ENCODE peak calls at places on chromosome 9, in eight cellular contexts. H is K562, P is HCT116, U is Panc1, I is HepG2, G is upper lobe of left lung, Z is GM12878, Q is GM23338. C is an unnamed sample.

GRCh38 chr9:73023025-73023541 is 70.2 kb upstream of the ALDH1A1 start:
- ATAC-seq in H (no peak), P (peak; percentile 76), U (no peak), I (peak; percentile 69), G (peak; percentile 75), Z (peak; percentile 64), Q (peak; percentile 40), C (peak; percentile 70)

GRCh38 chr9:136825295-136826187 is 16.7 kb upstream of the AJM1 start:
- ATAC-seq in H (no peak), P (peak; percentile 30), U (no peak), I (no peak), G (no peak), Z (no peak), Q (no peak), C (no peak)

GRCh38 chr9:126559296-126559695 is 54.4 kb upstream of the LMX1B start:
- ATAC-seq in H (no peak), P (no peak), U (no peak), I (no peak), G (no peak), Z (no peak), Q (no peak), C (no peak)

GRCh38 chr9:128634651-128635262 is 21.9 kb downstream of the DYNC2I2 start:
- ATAC-seq in H (no peak), P (no peak), U (peak; percentile 4), I (no peak), G (no peak), Z (no peak), Q (no peak), C (no peak)

GRCh38 chr9:81597749-81598497 is 91.4 kb downstream of the TLE1 start:
- ATAC-seq in H (no peak), P (no peak), U (no peak), I (no peak), G (no peak), Z (no peak), Q (no peak), C (no peak)

GRCh38 chr9:70392189-70392588 is 22.3 kb downstream of the KLF9 start:
- ATAC-seq in H (peak; percentile 69), P (peak; percentile 94), U (peak; percentile 69), I (peak; percentile 62), G (peak; percentile 40), Z (peak; percentile 74), Q (no peak), C (no peak)

GRCh38 chr9:38180631-38181030 is 111.6 kb upstream of the SHB start:
- ATAC-seq in H (no peak), P (no peak), U (no peak), I (no peak), G (no peak), Z (no peak), Q (no peak), C (no peak)

GRCh38 chr9:69036319-69036718 is 767 bp downstream of the FXN start:
- ATAC-seq in H (peak; percentile 50), P (peak; percentile 20), U (peak; percentile 31), I (peak; percentile 40), G (peak; percentile 28), Z (peak; percentile 55), Q (peak; percentile 21), C (peak; percentile 4)

GRCh38 chr9:109181284-109181683 is 14.2 kb upstream of the FRRS1L start:
- ATAC-seq in H (no peak), P (no peak), U (no peak), I (no peak), G (no peak), Z (peak; percentile 90), Q (no peak), C (no peak)

GRCh38 chr9:72871685-72872084 is 81.2 kb downstream of the ALDH1A1 start:
- ATAC-seq in H (peak; percentile 40), P (peak; percentile 42), U (no peak), I (no peak), G (no peak), Z (no peak), Q (no peak), C (peak; percentile 25)

GRCh38 chr9:14165376-14166035 is 148.4 kb downstream of the NFIB start:
- ATAC-seq in H (no peak), P (no peak), U (no peak), I (no peak), G (no peak), Z (no peak), Q (no peak), C (no peak)
- H3K27ac ChIP-seq in H (no peak overlapping the region), P (no peak overlapping the region), U (no peak overlapping the region), I (no peak overlapping the region), G (peak overlapping the region; percentile 3), Z (no peak overlapping the region), Q (no peak overlapping the region), C (no peak overlapping the region)

GRCh38 chr9:33109097-33109496 is 32.6 kb upstream of the SMU1 start:
- ATAC-seq in H (no peak), P (no peak), U (no peak), I (no peak), G (no peak), Z (peak; percentile 12), Q (no peak), C (no peak)
- TF ChIP-seq POLR2AphosphoS5 in H (no peak), P (no peak), U (no peak), I (no peak), G (no peak), Z (no peak), Q (no peak), C (no peak)

GRCh38 chr9:130003943-130004552 is 38.9 kb downstream of the FNBP1 start:
- ATAC-seq in H (no peak), P (no peak), U (no peak), I (no peak), G (no peak), Z (no peak), Q (no peak), C (no peak)
- H3K27ac ChIP-seq in H (no peak overlapping the region), P (no peak overlapping the region), U (no peak overlapping the region), I (no peak overlapping the region), G (no peak overlapping the region), Z (peak overlapping the region; percentile 99), Q (no peak overlapping the region), C (no peak overlapping the region)

DNA sequence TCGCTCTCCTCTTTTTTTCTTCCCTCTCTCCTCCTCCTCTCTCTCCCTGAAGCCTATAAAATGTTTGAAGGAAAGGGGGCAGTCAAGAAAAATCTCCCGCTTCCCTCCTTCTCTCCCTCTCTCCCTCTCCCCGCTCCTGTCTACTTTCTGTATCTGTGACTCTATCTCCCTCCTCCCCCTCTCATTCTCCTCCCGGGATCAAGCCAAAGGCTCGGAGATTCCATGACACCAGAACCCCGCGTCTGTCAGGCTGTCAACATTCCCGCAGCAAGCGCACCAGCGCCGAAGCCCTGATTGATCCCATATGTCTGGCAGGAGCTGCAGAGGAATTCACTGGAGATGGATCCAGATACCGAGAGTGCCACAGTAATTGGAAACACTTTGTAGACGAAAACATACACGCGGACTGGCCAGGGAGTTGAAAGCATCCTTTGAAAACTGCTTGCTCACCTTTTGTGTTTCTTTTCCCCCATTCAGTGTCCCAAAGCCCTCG is 268 bp upstream of the SVEP1 start:
- ATAC-seq in H (no peak), P (no peak), U (no peak), I (no peak), G (peak; percentile 74), Z (no peak), Q (peak; percentile 27), C (peak; percentile 61)
- TF ChIP-seq POLR2AphosphoS5 in H (no peak), P (no peak), U (no peak), I (no peak), G (no peak), Z (no peak), Q (no peak), C (no peak)

GRCh38 chr9:113622600-113623400 is 159.3 kb downstream of the RGS3 start:
- ATAC-seq in H (no peak), P (peak; percentile 86), U (peak; percentile 60), I (peak; percentile 82), G (no peak), Z (peak; percentile 86), Q (peak; percentile 92), C (no peak)

GRCh38 chr9:113626735-113627495 is 163.4 kb downstream of the RGS3 start:
- ATAC-seq in H (no peak), P (no peak), U (no peak), I (no peak), G (peak; percentile 50), Z (no peak), Q (no peak), C (peak; percentile 79)

GRCh38 chr9:113625456-113625855 is 161.9 kb downstream of the RGS3 start:
- ATAC-seq in H (no peak), P (no peak), U (no peak), I (no peak), G (no peak), Z (no peak), Q (no peak), C (no peak)

GRCh38 chr9:113623851-113624485 is 160.4 kb downstream of the RGS3 start:
- ATAC-seq in H (no peak), P (no peak), U (no peak), I (no peak), G (no peak), Z (no peak), Q (no peak), C (no peak)

GRCh38 chr9:113624721-113625120 is 161.2 kb downstream of the RGS3 start:
- ATAC-seq in H (no peak), P (no peak), U (no peak), I (no peak), G (no peak), Z (no peak), Q (no peak), C (no peak)
- H3K27ac ChIP-seq in H (no peak overlapping the region), P (no peak overlapping the region), U (no peak overlapping the region), I (no peak overlapping the region), G (no peak overlapping the region), Z (no peak overlapping the region), Q (no peak overlapping the region), C (no peak overlapping the region)

DNA sequence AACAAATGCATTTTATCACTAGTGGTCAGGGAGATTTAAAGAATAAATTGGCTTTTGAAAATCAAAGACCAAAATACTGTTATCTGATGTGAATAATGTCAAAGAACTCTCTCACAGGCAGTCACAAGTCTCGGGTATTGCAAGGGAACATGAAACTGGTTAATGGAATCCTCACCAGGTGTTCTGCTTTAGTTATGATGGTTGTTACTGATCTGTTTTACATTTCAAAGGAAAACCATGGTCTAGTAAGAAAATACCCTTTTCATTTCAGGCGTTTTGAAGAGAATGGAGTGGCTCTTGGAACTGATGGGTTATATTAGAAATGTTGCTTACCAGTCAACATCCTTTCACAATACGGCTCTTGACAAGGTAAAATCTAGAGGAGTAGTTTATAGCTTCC is 43.4 kb downstream of the HACD4 start:
- ATAC-seq in H (no peak), P (no peak), U (no peak), I (no peak), G (no peak), Z (no peak), Q (no peak), C (no peak)
- TF ChIP-seq POLR2AphosphoS5 in H (no peak), P (no peak), U (no peak), I (no peak), G (no peak), Z (no peak), Q (no peak), C (no peak)

C was measured in gastroesophageal sphincter.